ENCODE peak calls at places on chromosome 12, in eight cellular contexts. X is K562, T is endothelial cell of umbilical vein, R is SK-N-SH, E is GM12878, A is HCT116, Z is HepG2, B is H1. N is an unnamed sample.

GRCh38 chr12:122867701-122868461 is 28.0 kb downstream of the VPS37B start:
- DNase-seq in X (peak), T (peak), R (peak), E (no peak), A (no peak), Z (peak), B (peak), N (no peak)

GRCh38 chr12:131784909-131785762 is 43.1 kb upstream of the MMP17 start:
- DNase-seq in X (no peak), T (no peak), R (no peak), E (no peak), A (no peak), Z (no peak), B (no peak), N (no peak)

GRCh38 chr12:19227190-19227879 is 97.8 kb downstream of the PLEKHA5 start:
- DNase-seq in X (no peak), T (no peak), R (no peak), E (no peak), A (no peak), Z (no peak), B (no peak), N (no peak)

GRCh38 chr12:70508178-70508577 is 129.1 kb downstream of the PTPRB start:
- DNase-seq in X (no peak), T (peak), R (no peak), E (no peak), A (no peak), Z (peak), B (no peak), N (no peak)

GRCh38 chr12:24012528-24012927 is 63.1 kb upstream of the SOX5 start:
- DNase-seq in X (no peak), T (peak), R (no peak), E (no peak), A (no peak), Z (peak), B (no peak), N (no peak)

GRCh38 chr12:91222746-91223145 is 40.1 kb upstream of the DCN start:
- DNase-seq in X (no peak), T (peak), R (no peak), E (no peak), A (no peak), Z (no peak), B (no peak), N (no peak)

GRCh38 chr12:101941306-101942000 is 64.1 kb downstream of the DRAM1 start:
- DNase-seq in X (no peak), T (peak), R (no peak), E (no peak), A (no peak), Z (no peak), B (no peak), N (no peak)

GRCh38 chr12:27780612-27781408 is 774 bp upstream of the MANSC4 start:
- DNase-seq in X (peak), T (peak), R (peak), E (no peak), A (no peak), Z (peak), B (peak), N (no peak)

GRCh38 chr12:89129471-89129870 is 222.8 kb downstream of the DUSP6 start:
- DNase-seq in X (no peak), T (no peak), R (no peak), E (no peak), A (no peak), Z (no peak), B (no peak), N (no peak)

GRCh38 chr12:130815028-130815741 is 23.9 kb downstream of the STX2 start:
- DNase-seq in X (no peak), T (no peak), R (no peak), E (no peak), A (no peak), Z (no peak), B (no peak), N (no peak)

GRCh38 chr12:34604631-34605509 is 582.6 kb downstream of the ALG10 start:
- DNase-seq in X (no peak), T (no peak), R (peak), E (no peak), A (no peak), Z (no peak), B (no peak), N (no peak)

GRCh38 chr12:115227137-115227615 is 543.2 kb upstream of the TBX3 start:
- DNase-seq in X (no peak), T (no peak), R (no peak), E (no peak), A (peak), Z (peak), B (no peak), N (no peak)

GRCh38 chr12:124531281-124531745 is 36.1 kb downstream of the NCOR2 start:
- DNase-seq in X (no peak), T (no peak), R (peak), E (no peak), A (no peak), Z (no peak), B (no peak), N (no peak)

GRCh38 chr12:19706936-19707335 is 267.6 kb downstream of the AEBP2 start:
- DNase-seq in X (no peak), T (no peak), R (no peak), E (no peak), A (no peak), Z (no peak), B (no peak), N (no peak)

GRCh38 chr12:98543701-98544100 is 28.3 kb downstream of the TMPO start:
- DNase-seq in X (no peak), T (no peak), R (no peak), E (no peak), A (no peak), Z (no peak), B (no peak), N (no peak)

GRCh38 chr12:90166671-90167070 is 458.0 kb upstream of the ATP2B1 start:
- DNase-seq in X (no peak), T (no peak), R (no peak), E (no peak), A (no peak), Z (no peak), B (no peak), N (no peak)

GRCh38 chr12:115468087-115468510 is 784.1 kb upstream of the TBX3 start:
- DNase-seq in X (no peak), T (no peak), R (no peak), E (no peak), A (no peak), Z (peak), B (no peak), N (no peak)

GRCh38 chr12:10968765-10969456 is 17.8 kb downstream of the TAS2R50 start:
- DNase-seq in X (no peak), T (peak), R (no peak), E (no peak), A (no peak), Z (no peak), B (no peak), N (no peak)

GRCh38 chr12:50174971-50175715 is 8.0 kb upstream of the CERS5 start:
- DNase-seq in X (peak), T (peak), R (peak), E (no peak), A (peak), Z (peak), B (no peak), N (peak)

GRCh38 chr12:114829833-114830232 is 145.9 kb upstream of the TBX3 start:
- DNase-seq in X (no peak), T (no peak), R (no peak), E (no peak), A (no peak), Z (peak), B (no peak), N (no peak)

GRCh38 chr12:50536831-50537537 is 32.2 kb downstream of the DIP2B start:
- DNase-seq in X (no peak), T (no peak), R (no peak), E (no peak), A (no peak), Z (no peak), B (no peak), N (no peak)

GRCh38 chr12:14410841-14411569 is 45.5 kb downstream of the ATF7IP start:
- DNase-seq in X (no peak), T (peak), R (no peak), E (no peak), A (no peak), Z (no peak), B (no peak), N (no peak)

GRCh38 chr12:17588968-17589367 is 501.0 kb downstream of the RERGL start:
- DNase-seq in X (no peak), T (no peak), R (peak), E (no peak), A (peak), Z (peak), B (no peak), N (no peak)

GRCh38 chr12:30622509-30622908 is 73.2 kb downstream of the IPO8 start:
- DNase-seq in X (peak), T (no peak), R (no peak), E (peak), A (no peak), Z (no peak), B (no peak), N (no peak)

GRCh38 chr12:532908-533565 is 73.3 kb downstream of the B4GALNT3 start:
- DNase-seq in X (no peak), T (no peak), R (no peak), E (no peak), A (no peak), Z (no peak), B (no peak), N (no peak)

GRCh38 chr12:124527861-124528561 is 39.4 kb downstream of the NCOR2 start:
- DNase-seq in X (no peak), T (no peak), R (no peak), E (no peak), A (no peak), Z (no peak), B (no peak), N (peak)

GRCh38 chr12:113097716-113098427 is 37.7 kb downstream of the RASAL1 start:
- DNase-seq in X (no peak), T (no peak), R (peak), E (no peak), A (no peak), Z (no peak), B (peak), N (no peak)
- H3K27ac ChIP-seq in X (no peak), T (no peak), R (peak), E (no peak), A (no peak), Z (no peak), B (no peak), N (no peak)

DNA sequence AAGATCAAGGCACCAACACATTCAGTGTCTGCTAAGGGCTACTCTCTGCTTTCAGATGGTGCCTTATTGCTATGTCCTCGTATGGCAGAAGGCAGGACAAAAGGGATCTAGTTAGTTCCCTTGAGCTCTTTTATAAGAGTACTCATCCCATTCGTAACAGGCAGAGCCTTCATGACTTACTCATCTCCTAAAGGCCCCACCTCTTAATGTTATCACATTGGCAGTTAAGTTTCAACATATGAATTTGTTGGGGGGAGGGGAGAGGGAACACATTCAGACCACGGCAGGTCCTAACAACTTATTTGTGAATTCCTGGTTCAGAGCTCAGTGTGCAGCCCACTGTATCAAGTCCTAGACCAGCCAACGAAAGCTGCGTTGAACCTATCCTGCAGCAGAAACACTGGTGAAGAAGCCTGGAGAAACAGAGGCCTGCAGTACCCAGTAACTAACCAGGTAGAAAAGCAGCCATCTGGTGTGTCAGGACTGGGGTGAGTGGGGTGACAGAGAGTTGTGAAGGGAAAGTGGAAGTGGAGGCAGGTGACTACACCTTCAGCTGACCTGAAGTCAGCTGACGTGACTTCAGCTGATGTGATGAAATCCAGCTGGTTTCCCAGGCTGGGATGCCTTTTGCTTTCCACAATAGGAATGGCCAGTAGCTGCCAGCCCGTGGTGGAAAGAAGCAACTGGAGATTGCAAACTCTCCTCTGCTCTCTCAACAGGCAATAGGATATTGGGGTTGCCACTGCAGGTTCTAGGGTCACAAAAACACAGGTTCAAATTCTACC is 101.6 kb upstream of the PLXNC1 start:
- DNase-seq in X (no peak), T (no peak), R (no peak), E (no peak), A (no peak), Z (no peak), B (no peak), N (no peak)
- TF ChIP-seq POLR2AphosphoS5 in X (no peak), T (no peak), R (no peak), E (no peak), A (no peak), Z (no peak), B (no peak), N (no peak)

GRCh38 chr12:95790912-95791849 is 617 bp upstream of the NTN4 start:
- DNase-seq in X (no peak), T (peak), R (no peak), E (no peak), A (no peak), Z (no peak), B (peak), N (no peak)
- H3K9ac ChIP-seq in X (no peak), T (peak), R (no peak), E (no peak), A (peak), Z (peak), B (no peak), N (no peak)

DNA sequence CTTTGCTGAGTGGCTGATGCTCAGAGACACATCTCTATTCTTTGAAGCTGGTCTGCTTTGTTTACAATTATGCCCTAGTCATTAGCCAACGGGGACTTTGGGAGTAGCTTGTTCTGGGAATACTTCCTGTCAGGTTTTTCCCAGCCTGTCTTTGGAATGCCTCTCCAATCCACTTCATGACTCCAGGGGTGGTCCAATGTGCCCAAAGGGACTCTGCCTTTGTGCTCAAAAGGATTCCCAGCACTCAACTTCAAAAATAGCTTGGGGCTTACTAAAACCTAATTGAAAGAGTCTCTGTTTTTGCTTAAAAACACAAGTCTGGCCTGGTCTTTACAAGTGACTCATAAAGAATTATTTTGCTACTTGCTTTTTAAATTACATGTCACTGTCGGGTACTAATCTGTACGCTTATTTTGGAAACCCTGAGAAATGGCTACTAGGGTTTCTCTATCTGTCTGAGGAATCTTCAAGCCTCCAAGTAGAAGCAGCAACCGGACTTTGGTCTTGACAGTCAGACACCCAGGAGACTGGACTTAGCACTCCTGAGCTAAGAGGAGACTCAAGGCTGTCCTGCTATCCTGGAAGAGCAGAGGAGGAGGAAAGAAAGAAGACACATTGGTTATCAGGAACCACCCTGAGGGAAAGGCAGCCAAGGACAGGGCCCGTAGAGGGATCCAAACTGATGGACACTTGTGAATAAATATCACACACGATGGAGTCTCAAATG is 20.7 kb downstream of the PHLDA1 start:
- DNase-seq in X (no peak), T (no peak), R (no peak), E (no peak), A (no peak), Z (peak), B (no peak), N (no peak)
- H3K27ac ChIP-seq in X (no peak), T (no peak), R (no peak), E (no peak), A (no peak), Z (no peak), B (no peak), N (no peak)

DNA sequence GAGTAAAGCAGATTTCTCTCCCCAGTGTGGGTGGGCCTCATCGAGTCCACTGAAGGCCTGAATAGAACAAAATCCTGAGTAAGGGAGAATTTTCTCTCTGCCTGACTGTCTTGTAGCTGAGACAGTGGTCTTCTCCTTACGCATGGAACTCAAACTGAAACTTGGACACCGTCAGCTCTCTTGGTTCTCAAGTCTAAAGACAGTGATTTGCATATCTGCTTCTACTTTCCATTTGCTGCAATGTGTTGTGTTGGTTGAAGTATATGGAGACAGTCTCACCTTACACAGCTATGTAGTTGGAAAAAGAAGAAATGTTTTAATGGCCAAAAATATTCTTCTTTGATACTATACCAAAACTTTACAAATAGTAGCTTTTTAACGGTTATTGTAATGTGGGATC is 160.2 kb upstream of the LMNTD1 start:
- DNase-seq in X (no peak), T (no peak), R (no peak), E (peak), A (no peak), Z (no peak), B (no peak), N (no peak)
- TF ChIP-seq POLR2AphosphoS5 in X (no peak), T (no peak), R (no peak), E (no peak), A (no peak), Z (no peak), B (no peak), N (no peak)

GRCh38 chr12:46456356-46457334 is 84.1 kb upstream of the SLC38A2 start:
- DNase-seq in X (no peak), T (no peak), R (no peak), E (no peak), A (no peak), Z (peak), B (no peak), N (no peak)
- H3K9ac ChIP-seq in X (no peak), T (no peak), R (no peak), E (no peak), A (peak), Z (peak), B (no peak), N (no peak)

DNA sequence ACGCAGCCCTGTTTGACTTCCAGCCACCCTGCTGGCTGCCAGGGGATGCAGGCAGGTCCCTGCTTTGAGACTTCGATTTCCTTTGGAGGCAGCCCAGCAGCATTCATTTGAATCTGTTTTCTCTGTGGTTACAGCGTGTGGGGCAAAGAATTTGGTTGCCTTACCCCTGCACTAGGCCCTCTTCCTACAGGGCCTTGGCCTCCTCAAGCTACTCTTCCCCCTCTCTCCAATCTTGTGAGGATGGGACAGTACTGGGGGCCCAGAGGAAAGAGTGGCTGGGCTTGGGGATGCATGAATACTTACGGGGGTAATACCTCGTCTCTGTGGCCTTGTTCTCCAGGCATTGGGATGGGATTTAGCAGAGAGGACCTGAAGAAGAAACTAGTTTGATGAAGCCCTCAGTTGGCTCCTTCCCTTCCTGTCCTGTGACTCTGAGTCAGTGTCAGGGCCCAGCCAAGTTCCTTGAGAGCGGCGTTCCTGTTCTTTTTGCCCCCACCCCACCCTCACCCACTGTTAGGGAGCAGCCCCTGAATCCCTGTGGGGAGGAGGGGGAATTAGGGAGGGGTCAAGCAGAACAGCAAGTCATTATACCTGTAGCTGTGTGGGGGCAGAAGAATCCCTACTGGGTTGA is 5.1 kb upstream of the LRP1-AS start:
- DNase-seq in X (no peak), T (no peak), R (no peak), E (no peak), A (no peak), Z (no peak), B (no peak), N (no peak)
- H3K27ac ChIP-seq in X (no peak), T (no peak), R (peak), E (no peak), A (no peak), Z (no peak), B (no peak), N (no peak)

DNA sequence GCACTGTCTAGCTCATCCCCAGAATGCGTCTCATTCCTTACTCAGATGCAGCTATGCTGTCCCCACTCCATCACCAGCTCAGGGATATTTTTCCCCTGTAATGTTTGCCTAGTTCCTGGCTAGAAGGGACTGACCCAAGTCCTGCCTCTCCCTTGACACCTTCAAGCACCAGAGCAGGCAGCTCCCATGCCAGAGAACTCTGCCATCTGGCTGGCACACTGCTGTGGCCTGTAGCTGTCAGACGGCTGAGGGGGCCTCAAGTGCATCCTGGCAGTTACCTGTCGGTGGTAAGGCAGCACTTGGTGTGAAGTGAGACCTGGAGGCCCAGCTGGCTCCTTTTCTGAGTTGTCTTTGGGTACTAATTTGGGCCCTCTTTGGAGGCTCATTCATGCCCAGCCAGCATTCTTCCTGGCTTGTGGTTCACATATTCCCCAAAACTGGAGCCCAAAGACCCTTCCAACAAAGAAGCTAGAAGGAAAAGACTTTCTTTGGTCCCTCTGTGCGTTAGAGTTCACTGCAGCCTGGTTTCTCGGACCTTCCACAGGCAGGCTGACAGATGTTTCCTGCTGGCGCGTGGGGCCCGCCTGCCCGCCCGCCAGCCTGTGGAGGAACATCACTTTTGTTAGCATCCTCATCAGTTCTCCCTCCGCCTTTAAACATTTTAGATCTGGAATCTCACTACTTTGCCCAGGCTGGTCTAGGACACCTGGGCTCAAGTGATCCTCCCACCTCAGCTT is 33.0 kb downstream of the RNF34 start:
- DNase-seq in X (no peak), T (no peak), R (no peak), E (no peak), A (no peak), Z (no peak), B (no peak), N (no peak)
- TF ChIP-seq POLR2AphosphoS5 in X (no peak), T (no peak), R (no peak), E (no peak), A (no peak), Z (no peak), B (no peak), N (no peak)

N was measured in SK-N-MC.